ENCODE peak calls at places on chromosomes 2 and 18, in seven cellular contexts. One of them, this sample, is unnamed.

GRCh38 chr2:1858733-1859132 is 114.4 kb upstream of the PXDN start:
- DNase-seq in NCI-H1092 treated with DMSO at 0.1 percent for 48 hours: no peak
- DNase-seq in T-helper 2 cell: no peak
- DNase-seq in foreskin fibroblast: no peak
- DNase-seq in H4: no peak
- DNase-seq in OCI-M1: no peak
- DNase-seq in NAMALWA: no peak
- DNase-seq in this sample: no peak

GRCh38 chr2:162232611-162233115 is 10.6 kb downstream of the FAP start:
- DNase-seq in NCI-H1092 treated with DMSO at 0.1 percent for 48 hours: no peak
- DNase-seq in T-helper 2 cell: no peak
- DNase-seq in foreskin fibroblast: no peak
- DNase-seq in H4: no peak
- DNase-seq in OCI-M1: no peak
- DNase-seq in NAMALWA: no peak
- DNase-seq in this sample: no peak

GRCh38 chr2:157404363-157404762 is 39.5 kb downstream of the CYTIP start:
- DNase-seq in NCI-H1092 treated with DMSO at 0.1 percent for 48 hours: no peak
- DNase-seq in T-helper 2 cell: peak; percentile 37
- DNase-seq in foreskin fibroblast: no peak
- DNase-seq in H4: peak; percentile 7
- DNase-seq in OCI-M1: no peak
- DNase-seq in NAMALWA: peak; percentile 76
- DNase-seq in this sample: no peak

GRCh38 chr2:25301453-25302352 is 40.0 kb downstream of the DNMT3A start:
- DNase-seq in NCI-H1092 treated with DMSO at 0.1 percent for 48 hours: no peak
- DNase-seq in T-helper 2 cell: peak; percentile 56
- DNase-seq in foreskin fibroblast: peak; percentile 83
- DNase-seq in H4: peak; percentile 50
- DNase-seq in OCI-M1: peak; percentile 52
- DNase-seq in NAMALWA: peak; percentile 69
- DNase-seq in this sample: peak; percentile 64

GRCh38 chr18:8726281-8726680 is 20.9 kb downstream of the MTCL1 start:
- DNase-seq in NCI-H1092 treated with DMSO at 0.1 percent for 48 hours: no peak
- DNase-seq in T-helper 2 cell: no peak
- DNase-seq in foreskin fibroblast: no peak
- DNase-seq in H4: no peak
- DNase-seq in OCI-M1: no peak
- DNase-seq in NAMALWA: no peak
- DNase-seq in this sample: no peak

GRCh38 chr2:216590780-216591179 is 42.4 kb upstream of the IGFBP2 start:
- DNase-seq in NCI-H1092 treated with DMSO at 0.1 percent for 48 hours: no peak
- DNase-seq in T-helper 2 cell: no peak
- DNase-seq in foreskin fibroblast: peak; percentile 83
- DNase-seq in H4: no peak
- DNase-seq in OCI-M1: no peak
- DNase-seq in NAMALWA: no peak
- DNase-seq in this sample: no peak

GRCh38 chr2:135132314-135132713 is 80.2 kb downstream of the RAB3GAP1 start:
- DNase-seq in NCI-H1092 treated with DMSO at 0.1 percent for 48 hours: no peak
- DNase-seq in T-helper 2 cell: no peak
- DNase-seq in foreskin fibroblast: no peak
- DNase-seq in H4: no peak
- DNase-seq in OCI-M1: peak; percentile 59
- DNase-seq in NAMALWA: no peak
- DNase-seq in this sample: no peak

GRCh38 chr18:48993586-48993985 is 42.8 kb upstream of the SMAD7 start:
- DNase-seq in NCI-H1092 treated with DMSO at 0.1 percent for 48 hours: no peak
- DNase-seq in T-helper 2 cell: no peak
- DNase-seq in foreskin fibroblast: no peak
- DNase-seq in H4: no peak
- DNase-seq in OCI-M1: no peak
- DNase-seq in NAMALWA: no peak
- DNase-seq in this sample: no peak

GRCh38 chr2:135607561-135607960 is 76.3 kb downstream of the R3HDM1 start:
- DNase-seq in NCI-H1092 treated with DMSO at 0.1 percent for 48 hours: no peak
- DNase-seq in T-helper 2 cell: no peak
- DNase-seq in foreskin fibroblast: peak; percentile 6
- DNase-seq in H4: no peak
- DNase-seq in OCI-M1: no peak
- DNase-seq in NAMALWA: no peak
- DNase-seq in this sample: no peak

GRCh38 chr2:121519732-121520640 is 10.7 kb upstream of the RNU4ATAC start:
- DNase-seq in NCI-H1092 treated with DMSO at 0.1 percent for 48 hours: no peak
- DNase-seq in T-helper 2 cell: no peak
- DNase-seq in foreskin fibroblast: no peak
- DNase-seq in H4: no peak
- DNase-seq in OCI-M1: no peak
- DNase-seq in NAMALWA: no peak
- DNase-seq in this sample: no peak

GRCh38 chr2:71538656-71539265 is 85.4 kb downstream of the DYSF start:
- DNase-seq in NCI-H1092 treated with DMSO at 0.1 percent for 48 hours: no peak
- DNase-seq in T-helper 2 cell: no peak
- DNase-seq in foreskin fibroblast: no peak
- DNase-seq in H4: no peak
- DNase-seq in OCI-M1: no peak
- DNase-seq in NAMALWA: no peak
- DNase-seq in this sample: no peak